ENCODE peak calls at places on chromosomes 1 and 21, in four cellular contexts. N is H1, U is HepG2, Z is GM12878. S is an unnamed sample.

GRCh38 chr1:154481058-154481457 is 21.0 kb upstream of the TDRD10 start:
- DNase-seq in N (no peak), Z (no peak), U (no peak), S (no peak)

GRCh38 chr1:161998811-161999210 is 24.9 kb downstream of the OLFML2B start:
- DNase-seq in N (no peak), Z (no peak), U (no peak), S (no peak)

GRCh38 chr21:33588485-33589335 is at the start of gene DONSON:
- DNase-seq in U (peak; percentile 89), N (no peak), Z (peak; percentile 31), S (peak; percentile 76)

GRCh38 chr1:32372149-32372756 is 9.9 kb downstream of the TSSK3 start:
- DNase-seq in U (no peak), Z (peak; percentile 61), N (no peak), S (no peak)

GRCh38 chr1:224696891-224697765 is 81.0 kb downstream of the CNIH3 start:
- DNase-seq in Z (no peak), U (no peak), N (no peak), S (no peak)

GRCh38 chr1:25786887-25787286 is 13.1 kb upstream of the SELENON start:
- DNase-seq in Z (no peak), U (no peak), N (no peak), S (no peak)

GRCh38 chr1:17553970-17554369 is 14.5 kb downstream of the ARHGEF10L start:
- DNase-seq in Z (peak; percentile 9), N (no peak), U (no peak), S (no peak)

GRCh38 chr21:33799378-33800090 is 116.1 kb downstream of the ATP5PO start:
- DNase-seq in U (no peak), Z (no peak), N (no peak), S (no peak)

GRCh38 chr1:112477550-112477949 is 31.2 kb upstream of the WNT2B start:
- DNase-seq in N (no peak), Z (no peak), U (no peak), S (no peak)

GRCh38 chr1:222124602-222125001 is 382.7 kb upstream of the DUSP10 start:
- DNase-seq in Z (no peak), U (no peak), N (no peak), S (peak; percentile 35)

GRCh38 chr1:206609229-206609991 is 2.9 kb downstream of the EIF2D start:
- DNase-seq in U (no peak), N (no peak), Z (peak; percentile 71), S (no peak)

GRCh38 chr1:44672956-44673674 is 1.2 kb downstream of the TMEM53 start:
- DNase-seq in Z (no peak), N (no peak), U (no peak), S (no peak)

GRCh38 chr1:192610114-192610958 is 25.6 kb upstream of the RGS13 start:
- DNase-seq in N (no peak), U (no peak), Z (no peak), S (no peak)

GRCh38 chr1:56477164-56478111 is 101.9 kb downstream of the PLPP3 start:
- DNase-seq in Z (peak; percentile 17), U (peak; percentile 85), N (peak; percentile 54), S (peak; percentile 78)

GRCh38 chr1:69700770-69701169 is 133.0 kb downstream of the LRRC7 start:
- DNase-seq in N (peak; percentile 2), U (peak; percentile 13), Z (no peak), S (peak; percentile 55)

DNA sequence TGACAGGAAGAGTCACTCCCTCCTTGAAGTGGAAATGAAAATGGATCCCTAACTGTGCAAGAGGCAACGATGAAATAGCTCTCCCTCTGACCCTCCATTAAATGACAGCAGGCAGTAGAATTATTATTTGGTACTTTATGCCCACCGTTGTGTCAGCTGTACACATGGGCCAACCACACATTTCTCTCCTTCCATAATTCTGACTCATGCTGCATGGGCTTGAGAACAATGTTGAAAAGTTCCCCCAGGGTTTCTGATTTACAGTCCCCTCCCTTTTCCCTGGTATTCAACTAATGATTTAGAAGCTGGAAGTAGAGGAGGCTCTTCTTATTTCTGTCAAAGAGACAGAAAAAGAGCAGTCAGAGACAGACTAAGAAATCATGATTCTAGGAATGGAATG is 103.5 kb downstream of the RGS7 start:
- DNase-seq in U (no peak), Z (no peak), N (no peak), S (no peak)
- TF ChIP-seq SUZ12 in U (no peak), Z (no peak), N (no peak), S (no peak)

GRCh38 chr1:19374402-19374801 is 62.3 kb downstream of the SLC66A1 start:
- DNase-seq in U (no peak), N (no peak), Z (no peak), S (no peak)

GRCh38 chr1:19371226-19372135 is 59.4 kb downstream of the SLC66A1 start:
- DNase-seq in N (no peak), Z (no peak), U (no peak), S (no peak)

GRCh38 chr1:19372136-19372514 is 60.0 kb downstream of the SLC66A1 start:
- DNase-seq in N (no peak), Z (no peak), U (no peak), S (no peak)

GRCh38 chr1:19373206-19374126 is 61.3 kb downstream of the SLC66A1 start:
- DNase-seq in N (no peak), Z (no peak), U (no peak), S (no peak)

DNA sequence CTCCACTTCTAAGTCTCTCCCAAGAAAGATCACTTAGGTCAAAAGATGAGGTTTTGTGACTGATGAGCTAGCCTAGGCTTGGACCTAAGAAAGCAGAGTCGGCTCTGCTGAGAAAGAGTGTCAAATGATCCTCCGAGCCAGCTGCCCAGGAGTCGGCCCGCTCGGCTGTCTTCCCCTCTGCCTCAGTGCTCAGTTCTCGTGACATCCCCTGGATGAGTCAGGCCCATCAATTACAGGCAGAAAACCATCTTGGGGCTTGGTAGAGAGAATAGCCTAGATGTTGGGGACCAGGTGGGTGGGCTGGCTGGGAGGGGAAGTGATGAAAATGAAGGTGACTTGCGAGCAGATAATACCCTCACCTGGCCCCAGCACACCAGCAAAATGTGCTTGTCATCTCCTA is 60.5 kb downstream of the SLC66A1 start:
- DNase-seq in Z (no peak), U (no peak), N (no peak), S (no peak)
- TF ChIP-seq ZNF274 in Z (no peak), U (no peak), N (no peak), S (no peak)

DNA sequence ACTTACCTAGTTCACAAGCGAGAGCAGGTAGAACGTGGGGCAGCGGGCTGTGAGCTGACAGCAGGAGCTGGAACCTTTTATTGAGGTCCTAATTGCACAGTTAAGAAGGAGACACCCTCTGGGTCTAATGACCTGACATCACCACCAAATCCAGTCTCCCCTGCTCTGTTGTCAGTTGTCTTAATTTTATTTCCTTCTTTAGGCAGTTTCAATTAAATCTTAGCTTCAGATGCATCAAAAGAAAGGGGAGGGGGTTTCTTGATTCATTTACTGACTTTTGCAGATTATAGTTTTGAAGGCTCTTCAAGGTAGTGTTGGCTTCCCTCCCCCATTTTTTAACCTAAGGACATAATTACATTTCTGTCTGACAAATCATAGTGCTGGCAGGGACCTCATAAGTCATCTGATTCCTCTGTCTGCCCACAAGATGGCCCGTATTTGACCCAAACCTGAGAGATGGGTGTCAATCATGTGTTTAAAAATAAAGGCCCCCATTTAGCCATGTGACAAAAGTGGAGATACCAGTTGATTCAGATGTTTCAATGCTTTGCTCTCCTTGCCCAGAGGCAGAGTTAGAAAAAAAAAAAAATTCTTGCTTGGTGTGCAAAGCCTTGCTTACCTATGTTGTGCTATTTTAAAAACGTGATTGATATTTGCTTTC is at the start of gene TCHHL1:
- DNase-seq in U (no peak), Z (no peak), N (no peak), S (no peak)
- H3K27me3 ChIP-seq in U (no peaks in the 10 kb centered on the region), Z (no peaks in the 10 kb centered on the region), N (no peaks in the 10 kb centered on the region), S (peaks cover 5% of the 10 kb centered on the region)

GRCh38 chr21:41744028-41744940 is 22.6 kb downstream of the RIPK4 start:
- DNase-seq in Z (no peak), N (no peak), U (no peak), S (no peak)
- TF ChIP-seq SUZ12 in Z (no peak), N (no peak), U (no peak), S (no peak)

GRCh38 chr1:215044151-215044550 is 38.4 kb upstream of the KCNK2 start:
- DNase-seq in Z (no peak), N (no peak), U (no peak), S (no peak)

GRCh38 chr1:215043405-215043804 is 39.1 kb upstream of the KCNK2 start:
- DNase-seq in N (no peak), U (no peak), Z (no peak), S (no peak)

GRCh38 chr1:215045647-215046308 is 36.8 kb upstream of the KCNK2 start:
- DNase-seq in N (no peak), U (no peak), Z (no peak), S (no peak)

DNA sequence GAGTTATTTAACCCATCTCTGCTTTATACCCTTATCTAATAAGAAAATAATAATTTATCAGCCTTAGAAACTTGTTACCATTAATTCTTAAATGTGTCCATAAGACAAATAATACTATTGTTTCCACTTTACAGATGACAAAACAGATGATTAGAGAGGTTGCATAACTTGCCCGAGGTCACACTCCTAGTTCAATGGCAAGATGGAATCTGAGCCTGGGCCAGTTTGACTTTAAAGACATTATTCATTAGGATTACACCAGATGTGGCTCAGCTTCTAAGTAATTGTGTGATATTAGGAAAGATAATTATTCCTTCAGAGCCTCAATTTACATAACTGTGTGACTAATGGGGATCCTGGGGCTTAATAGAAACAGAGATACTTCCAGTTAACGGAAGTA is 42.3 kb upstream of the KCNK2 start:
- DNase-seq in N (no peak), U (no peak), Z (no peak), S (no peak)
- TF ChIP-seq ZNF274 in N (no peak), U (no peak), Z (no peak), S (no peak)

GRCh38 chr1:232432313-232432712 is 197.6 kb downstream of the SIPA1L2 start:
- DNase-seq in N (no peak), U (no peak), Z (no peak), S (no peak)
- H3K27me3 ChIP-seq in N (no peaks in the 10 kb centered on the region), U (no peaks in the 10 kb centered on the region), Z (no peaks in the 10 kb centered on the region), S (no peaks in the 10 kb centered on the region)

GRCh38 chr1:24483441-24483840 is 19.2 kb upstream of the RCAN3 start:
- DNase-seq in Z (no peak), U (no peak), N (no peak), S (no peak)

GRCh38 chr1:24484208-24484607 is 18.4 kb upstream of the RCAN3 start:
- DNase-seq in N (no peak), Z (no peak), U (no peak), S (no peak)

GRCh38 chr1:24486296-24487065 is 16.2 kb upstream of the RCAN3 start:
- DNase-seq in N (no peak), Z (no peak), U (no peak), S (no peak)

GRCh38 chr1:24481843-24482610 is 20.6 kb upstream of the RCAN3 start:
- DNase-seq in U (no peak), Z (no peak), N (no peak), S (no peak)

DNA sequence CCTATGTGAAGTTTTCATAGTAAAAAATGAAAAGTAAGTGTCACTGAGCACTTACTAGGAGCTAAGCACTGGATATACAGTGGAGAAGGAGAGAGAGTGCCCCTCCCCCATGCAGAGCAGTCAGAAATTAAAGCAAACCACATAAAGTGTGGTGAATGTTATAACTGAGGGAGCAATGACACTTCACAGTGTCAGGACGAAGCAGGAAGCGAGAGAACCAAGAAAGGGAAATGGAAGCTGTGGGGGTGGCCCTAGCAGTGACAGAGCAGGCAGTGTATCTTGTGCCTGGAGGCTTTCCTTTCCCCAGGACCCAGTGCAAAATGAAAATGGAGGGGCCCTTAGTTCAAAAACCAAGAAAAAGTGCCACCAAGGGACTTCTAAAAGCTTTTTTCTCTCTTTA is 21.5 kb upstream of the RCAN3 start:
- DNase-seq in Z (peak; percentile 40), N (no peak), U (no peak), S (no peak)
- TF ChIP-seq SUZ12 in Z (no peak), N (no peak), U (no peak), S (no peak)

S was measured in NT2/D1.